ENCODE peak calls at places on chromosomes 1 and 21, in five cellular contexts. L is EH, V is NCI-H446, A is hippocampal formation, C is fibroblast of mammary gland. U is an unnamed sample.

GRCh38 chr1:157138220-157139124 is at the start of gene ETV3:
- DNase-seq in C (peak; percentile 89), V (peak; percentile 84), L (peak; percentile 96), A (peak; percentile 75), U (peak; percentile 75)

GRCh38 chr1:64545118-64545916 is 75.4 kb downstream of the CACHD1 start:
- DNase-seq in L (no peak), A (no peak), C (no peak), V (no peak), U (no peak)

GRCh38 chr1:180215856-180216625 is 14.0 kb upstream of the LHX4 start:
- DNase-seq in C (no peak), L (no peak), A (no peak), V (peak; percentile 44), U (no peak)

GRCh38 chr1:42736152-42736551 is 3.9 kb downstream of the CLDN19 start:
- DNase-seq in V (no peak), A (no peak), C (peak; percentile 40), L (peak; percentile 38), U (no peak)

GRCh38 chr1:38533772-38534472 is 325.6 kb downstream of the RRAGC start:
- DNase-seq in L (no peak), C (no peak), A (no peak), V (no peak), U (no peak)

GRCh38 chr1:229341811-229342304 is 989 bp downstream of the CCSAP start:
- DNase-seq in L (no peak), V (no peak), C (peak; percentile 18), A (no peak), U (no peak)

GRCh38 chr21:42060166-42060565 is 11.0 kb upstream of the UMODL1 start:
- DNase-seq in L (no peak), A (no peak), C (no peak), V (no peak), U (no peak)

GRCh38 chr1:244460195-244460594 is 878 bp upstream of the CATSPERE start:
- DNase-seq in V (no peak), L (peak; percentile 23), A (no peak), C (peak; percentile 63), U (no peak)

GRCh38 chr1:203055166-203055799 is 29.0 kb downstream of the PPFIA4 start:
- DNase-seq in A (no peak), C (no peak), V (no peak), L (no peak), U (no peak)

GRCh38 chr21:25906554-25906953 is 171.8 kb downstream of the GABPA start:
- DNase-seq in L (no peak), V (no peak), C (no peak), A (no peak), U (no peak)

GRCh38 chr1:12174789-12175455 is 8.1 kb downstream of the TNFRSF1B start:
- DNase-seq in A (no peak), C (no peak), V (no peak), L (no peak), U (no peak)

GRCh38 chr21:34649400-34649799 is 19.4 kb upstream of the CLIC6 start:
- DNase-seq in V (no peak), A (no peak), L (no peak), C (no peak), U (no peak)

GRCh38 chr1:216111842-216112241 is 311.4 kb downstream of the USH2A start:
- DNase-seq in V (no peak), L (peak; percentile 1), C (peak; percentile 0), A (no peak), U (no peak)

GRCh38 chr21:37374026-37374425 is 7.5 kb downstream of the DYRK1A start:
- DNase-seq in L (peak; percentile 83), V (no peak), A (no peak), C (peak; percentile 61), U (no peak)

GRCh38 chr1:22447581-22448215 is 4.0 kb upstream of the ZBTB40 start:
- DNase-seq in C (peak; percentile 82), V (peak; percentile 36), A (no peak), L (peak; percentile 92), U (peak; percentile 27)

GRCh38 chr1:17189632-17190525 is 15.0 kb upstream of the PADI1 start:
- DNase-seq in L (peak; percentile 99), C (peak; percentile 79), A (no peak), V (no peak), U (peak; percentile 55)

GRCh38 chr1:44606701-44607281 is 67.5 kb downstream of the TMEM53 start:
- DNase-seq in V (no peak), L (no peak), A (no peak), C (no peak), U (no peak)

GRCh38 chr1:81509619-81510018 is 291.1 kb upstream of the ADGRL2 start:
- DNase-seq in C (no peak), L (no peak), A (no peak), V (no peak), U (peak; percentile 85)

GRCh38 chr1:74523873-74524480 is 11.6 kb upstream of the LRRC53 start:
- DNase-seq in C (no peak), L (no peak), V (no peak), A (no peak), U (no peak)

U was measured in retinal pigment epithelial cell.